ENCODE peak calls at places on chromosomes 12 and 14, in nine cellular contexts. One of them, this sample, is unnamed.

GRCh38 chr12:10169094-10169493 is 2.8 kb downstream of the OLR1 start:
- DNase-seq in left ventricle myocardium inferior: no peak
- DNase-seq in activated B cell treated with CpG ODN at 0.5 μM for 24 hours: no peak
- DNase-seq in GM06990: no peak
- DNase-seq in endothelial cell: no peak
- DNase-seq in WERI-Rb-1: no peak
- DNase-seq in foreskin fibroblast: no peak
- DNase-seq in mesothelial cell of epicardium: no peak
- DNase-seq in A673: no peak
- DNase-seq in this sample: no peak

GRCh38 chr14:105525861-105526780 is at the start of gene TMEM121:
- DNase-seq in mesothelial cell of epicardium: no peak
- DNase-seq in GM06990: no peak
- DNase-seq in activated B cell treated with CpG ODN at 0.5 μM for 24 hours: no peak
- DNase-seq in A673: peak
- DNase-seq in foreskin fibroblast: no peak
- DNase-seq in endothelial cell: peak
- DNase-seq in left ventricle myocardium inferior: no peak
- DNase-seq in WERI-Rb-1: peak
- DNase-seq in this sample: no peak

GRCh38 chr12:10331642-10332239 is 24.1 kb downstream of the KLRD1 start:
- DNase-seq in endothelial cell: peak
- DNase-seq in mesothelial cell of epicardium: no peak
- DNase-seq in foreskin fibroblast: peak
- DNase-seq in A673: peak
- DNase-seq in GM06990: no peak
- DNase-seq in WERI-Rb-1: peak
- DNase-seq in left ventricle myocardium inferior: no peak
- DNase-seq in activated B cell treated with CpG ODN at 0.5 μM for 24 hours: no peak
- DNase-seq in this sample: no peak

GRCh38 chr12:50057000-50057841 is at the start of gene ASIC1:
- DNase-seq in left ventricle myocardium inferior: peak
- DNase-seq in activated B cell treated with CpG ODN at 0.5 μM for 24 hours: peak
- DNase-seq in mesothelial cell of epicardium: peak
- DNase-seq in GM06990: peak
- DNase-seq in foreskin fibroblast: peak
- DNase-seq in A673: peak
- DNase-seq in endothelial cell: peak
- DNase-seq in WERI-Rb-1: peak
- DNase-seq in this sample: peak

GRCh38 chr12:64270411-64270810 is 48.3 kb upstream of the KICS2 start:
- DNase-seq in GM06990: no peak
- DNase-seq in A673: no peak
- DNase-seq in mesothelial cell of epicardium: no peak
- DNase-seq in left ventricle myocardium inferior: no peak
- DNase-seq in endothelial cell: no peak
- DNase-seq in activated B cell treated with CpG ODN at 0.5 μM for 24 hours: no peak
- DNase-seq in foreskin fibroblast: no peak
- DNase-seq in WERI-Rb-1: no peak
- DNase-seq in this sample: no peak

GRCh38 chr12:67658486-67658885 is 9.9 kb downstream of the DYRK2 start:
- DNase-seq in mesothelial cell of epicardium: no peak
- DNase-seq in WERI-Rb-1: no peak
- DNase-seq in activated B cell treated with CpG ODN at 0.5 μM for 24 hours: no peak
- DNase-seq in foreskin fibroblast: no peak
- DNase-seq in left ventricle myocardium inferior: no peak
- DNase-seq in GM06990: no peak
- DNase-seq in endothelial cell: no peak
- DNase-seq in A673: no peak
- DNase-seq in this sample: no peak

GRCh38 chr12:15526033-15526432 is 203.7 kb downstream of the PTPRO start:
- DNase-seq in endothelial cell: no peak
- DNase-seq in A673: no peak
- DNase-seq in WERI-Rb-1: no peak
- DNase-seq in GM06990: peak
- DNase-seq in activated B cell treated with CpG ODN at 0.5 μM for 24 hours: no peak
- DNase-seq in foreskin fibroblast: no peak
- DNase-seq in left ventricle myocardium inferior: no peak
- DNase-seq in mesothelial cell of epicardium: no peak
- DNase-seq in this sample: no peak

GRCh38 chr12:108511633-108512540 is 3.2 kb upstream of the FICD start:
- DNase-seq in WERI-Rb-1: peak
- DNase-seq in GM06990: peak
- DNase-seq in endothelial cell: peak
- DNase-seq in A673: peak
- DNase-seq in left ventricle myocardium inferior: peak
- DNase-seq in foreskin fibroblast: peak
- DNase-seq in activated B cell treated with CpG ODN at 0.5 μM for 24 hours: peak
- DNase-seq in mesothelial cell of epicardium: peak
- DNase-seq in this sample: no peak

GRCh38 chr12:96176575-96176974 is 17.6 kb upstream of the ELK3 start:
- DNase-seq in mesothelial cell of epicardium: no peak
- DNase-seq in endothelial cell: no peak
- DNase-seq in GM06990: no peak
- DNase-seq in A673: no peak
- DNase-seq in left ventricle myocardium inferior: no peak
- DNase-seq in foreskin fibroblast: no peak
- DNase-seq in WERI-Rb-1: no peak
- DNase-seq in activated B cell treated with CpG ODN at 0.5 μM for 24 hours: no peak
- DNase-seq in this sample: no peak

GRCh38 chr12:30448038-30448437 is 247.6 kb downstream of the IPO8 start:
- DNase-seq in endothelial cell: no peak
- DNase-seq in activated B cell treated with CpG ODN at 0.5 μM for 24 hours: no peak
- DNase-seq in GM06990: no peak
- DNase-seq in WERI-Rb-1: no peak
- DNase-seq in foreskin fibroblast: no peak
- DNase-seq in mesothelial cell of epicardium: no peak
- DNase-seq in left ventricle myocardium inferior: no peak
- DNase-seq in A673: no peak
- DNase-seq in this sample: no peak

GRCh38 chr12:46499901-46500300 is 127.3 kb upstream of the SLC38A2 start:
- DNase-seq in endothelial cell: no peak
- DNase-seq in left ventricle myocardium inferior: no peak
- DNase-seq in foreskin fibroblast: no peak
- DNase-seq in WERI-Rb-1: no peak
- DNase-seq in activated B cell treated with CpG ODN at 0.5 μM for 24 hours: no peak
- DNase-seq in mesothelial cell of epicardium: no peak
- DNase-seq in GM06990: peak
- DNase-seq in A673: no peak
- DNase-seq in this sample: no peak

GRCh38 chr14:50410921-50411320 is 14.2 kb upstream of the CDKL1 start:
- DNase-seq in WERI-Rb-1: no peak
- DNase-seq in GM06990: no peak
- DNase-seq in activated B cell treated with CpG ODN at 0.5 μM for 24 hours: no peak
- DNase-seq in foreskin fibroblast: no peak
- DNase-seq in A673: no peak
- DNase-seq in mesothelial cell of epicardium: no peak
- DNase-seq in left ventricle myocardium inferior: no peak
- DNase-seq in endothelial cell: no peak
- DNase-seq in this sample: no peak

GRCh38 chr14:72663956-72664650 is 229.8 kb downstream of the DPF3 start:
- DNase-seq in left ventricle myocardium inferior: no peak
- DNase-seq in endothelial cell: no peak
- DNase-seq in activated B cell treated with CpG ODN at 0.5 μM for 24 hours: no peak
- DNase-seq in foreskin fibroblast: no peak
- DNase-seq in A673: no peak
- DNase-seq in GM06990: no peak
- DNase-seq in mesothelial cell of epicardium: no peak
- DNase-seq in WERI-Rb-1: no peak
- DNase-seq in this sample: no peak

GRCh38 chr12:54294152-54294913 is 6.5 kb downstream of the NFE2 start:
- DNase-seq in mesothelial cell of epicardium: no peak
- DNase-seq in left ventricle myocardium inferior: peak
- DNase-seq in activated B cell treated with CpG ODN at 0.5 μM for 24 hours: no peak
- DNase-seq in foreskin fibroblast: no peak
- DNase-seq in GM06990: no peak
- DNase-seq in WERI-Rb-1: peak
- DNase-seq in endothelial cell: peak
- DNase-seq in A673: no peak
- DNase-seq in this sample: peak

GRCh38 chr12:50086148-50086547 is 1.0 kb downstream of the SMARCD1 start:
- DNase-seq in activated B cell treated with CpG ODN at 0.5 μM for 24 hours: no peak
- DNase-seq in GM06990: no peak
- DNase-seq in endothelial cell: no peak
- DNase-seq in mesothelial cell of epicardium: no peak
- DNase-seq in foreskin fibroblast: no peak
- DNase-seq in A673: no peak
- DNase-seq in WERI-Rb-1: no peak
- DNase-seq in left ventricle myocardium inferior: no peak
- DNase-seq in this sample: no peak

GRCh38 chr12:87618199-87618598 is 411.0 kb downstream of the C12orf50 start:
- DNase-seq in A673: no peak
- DNase-seq in WERI-Rb-1: no peak
- DNase-seq in activated B cell treated with CpG ODN at 0.5 μM for 24 hours: no peak
- DNase-seq in mesothelial cell of epicardium: no peak
- DNase-seq in GM06990: no peak
- DNase-seq in left ventricle myocardium inferior: no peak
- DNase-seq in foreskin fibroblast: peak
- DNase-seq in endothelial cell: no peak
- DNase-seq in this sample: no peak

DNA sequence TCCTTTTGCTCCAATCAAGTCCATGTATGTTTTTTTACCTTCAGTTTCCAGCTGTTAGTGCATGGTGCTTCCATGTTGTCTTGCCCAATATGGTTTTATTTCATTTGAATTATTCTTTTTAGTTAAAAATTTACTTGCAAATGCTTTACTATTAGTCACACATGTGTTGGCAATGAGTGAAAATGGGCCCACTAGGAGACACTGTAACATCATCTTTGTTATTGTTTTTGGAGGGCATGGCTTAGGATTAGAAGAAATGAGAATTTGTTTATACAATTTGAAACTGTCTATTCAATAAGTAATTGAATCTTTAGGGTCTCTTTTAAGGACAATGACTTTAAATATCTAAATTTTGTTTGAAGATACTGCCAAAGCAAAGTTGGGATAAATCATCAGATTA is 133.7 kb downstream of the BRMS1L start:
- DNase-seq in left ventricle myocardium inferior: no peak
- DNase-seq in WERI-Rb-1: no peak
- DNase-seq in endothelial cell: no peak
- DNase-seq in A673: no peak
- DNase-seq in GM06990: no peak
- DNase-seq in foreskin fibroblast: no peak
- DNase-seq in activated B cell treated with CpG ODN at 0.5 μM for 24 hours: no peak
- DNase-seq in mesothelial cell of epicardium: no peak
- DNase-seq in this sample: no peak
- TF ChIP-seq CTCF in left ventricle myocardium inferior: no peak
- TF ChIP-seq CTCF in WERI-Rb-1: no peak
- TF ChIP-seq CTCF in endothelial cell: no peak
- TF ChIP-seq CTCF in A673: no peak
- TF ChIP-seq CTCF in GM06990: peak
- TF ChIP-seq CTCF in foreskin fibroblast: no peak
- TF ChIP-seq CTCF in activated B cell treated with CpG ODN at 0.5 μM for 24 hours: no peak
- TF ChIP-seq CTCF in mesothelial cell of epicardium: no peak
- TF ChIP-seq CTCF in this sample: no peak

DNA sequence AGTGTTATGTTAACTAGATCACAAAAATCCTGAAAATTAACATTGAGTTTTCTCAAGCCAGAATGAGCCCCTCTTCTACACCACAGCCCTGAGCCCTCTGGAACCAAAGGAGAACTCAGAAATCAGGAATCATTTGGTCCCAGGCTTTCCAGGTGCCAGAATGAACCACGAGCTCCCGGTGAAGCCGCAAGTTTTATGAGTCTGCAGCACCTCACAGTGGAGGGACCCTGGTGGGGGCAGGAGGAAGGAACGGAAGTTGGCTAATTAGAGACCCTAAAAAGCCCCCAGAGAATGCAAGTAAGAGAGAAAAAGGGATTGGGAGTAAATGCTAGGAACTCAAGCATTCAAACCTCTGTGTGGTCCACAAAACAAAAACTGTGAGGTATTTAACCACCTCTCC is 52.9 kb upstream of the BCL2L14 start:
- DNase-seq in activated B cell treated with CpG ODN at 0.5 μM for 24 hours: no peak
- DNase-seq in endothelial cell: peak
- DNase-seq in mesothelial cell of epicardium: no peak
- DNase-seq in foreskin fibroblast: no peak
- DNase-seq in A673: peak
- DNase-seq in left ventricle myocardium inferior: no peak
- DNase-seq in WERI-Rb-1: peak
- DNase-seq in GM06990: no peak
- DNase-seq in this sample: no peak
- TF ChIP-seq CTCF in activated B cell treated with CpG ODN at 0.5 μM for 24 hours: no peak
- TF ChIP-seq CTCF in endothelial cell: no peak
- TF ChIP-seq CTCF in mesothelial cell of epicardium: no peak
- TF ChIP-seq CTCF in foreskin fibroblast: no peak
- TF ChIP-seq CTCF in A673: peak
- TF ChIP-seq CTCF in left ventricle myocardium inferior: peak
- TF ChIP-seq CTCF in WERI-Rb-1: peak
- TF ChIP-seq CTCF in GM06990: no peak
- TF ChIP-seq CTCF in this sample: no peak

GRCh38 chr14:100654814-100655795 is 67.9 kb upstream of the BEGAIN start:
- DNase-seq in GM06990: peak
- DNase-seq in WERI-Rb-1: peak
- DNase-seq in A673: peak
- DNase-seq in activated B cell treated with CpG ODN at 0.5 μM for 24 hours: no peak
- DNase-seq in foreskin fibroblast: no peak
- DNase-seq in endothelial cell: peak
- DNase-seq in left ventricle myocardium inferior: no peak
- DNase-seq in mesothelial cell of epicardium: no peak
- DNase-seq in this sample: peak
- TF ChIP-seq CTCF in GM06990: peak
- TF ChIP-seq CTCF in WERI-Rb-1: peak
- TF ChIP-seq CTCF in A673: no peak
- TF ChIP-seq CTCF in activated B cell treated with CpG ODN at 0.5 μM for 24 hours: no peak
- TF ChIP-seq CTCF in foreskin fibroblast: peak
- TF ChIP-seq CTCF in endothelial cell: peak
- TF ChIP-seq CTCF in left ventricle myocardium inferior: peak
- TF ChIP-seq CTCF in mesothelial cell of epicardium: peak
- TF ChIP-seq CTCF in this sample: peak

GRCh38 chr12:29309320-29309902 is 71.6 kb downstream of the ERGIC2 start:
- DNase-seq in A673: peak
- DNase-seq in GM06990: no peak
- DNase-seq in endothelial cell: no peak
- DNase-seq in activated B cell treated with CpG ODN at 0.5 μM for 24 hours: no peak
- DNase-seq in foreskin fibroblast: peak
- DNase-seq in left ventricle myocardium inferior: no peak
- DNase-seq in mesothelial cell of epicardium: no peak
- DNase-seq in WERI-Rb-1: no peak
- DNase-seq in this sample: no peak
- TF ChIP-seq CTCF in A673: peak
- TF ChIP-seq CTCF in GM06990: peak
- TF ChIP-seq CTCF in endothelial cell: peak
- TF ChIP-seq CTCF in activated B cell treated with CpG ODN at 0.5 μM for 24 hours: no peak
- TF ChIP-seq CTCF in foreskin fibroblast: peak
- TF ChIP-seq CTCF in left ventricle myocardium inferior: peak
- TF ChIP-seq CTCF in mesothelial cell of epicardium: peak
- TF ChIP-seq CTCF in WERI-Rb-1: no peak
- TF ChIP-seq CTCF in this sample: peak